ENCODE peak calls at places on chromosome 12, in eight cellular contexts. S, F, A, Q, B, H, C and T are unnamed samples.

GRCh38 chr12:54616933-54617535 is 17.7 kb downstream of the LACRT start:
- DNase-seq in S (no peak), F (no peak), A (no peak), Q (no peak), B (no peak), H (no peak), C (no peak), T (no peak)

GRCh38 chr12:1918081-1918874 is at the start of gene CACNA2D4:
- DNase-seq in S (no peak), F (no peak), A (no peak), Q (no peak), B (no peak), H (peak), C (no peak), T (no peak)

GRCh38 chr12:30019386-30020140 is 235.8 kb upstream of the TMTC1 start:
- DNase-seq in S (no peak), F (no peak), A (no peak), Q (no peak), B (no peak), H (no peak), C (no peak), T (no peak)

GRCh38 chr12:100688451-100688864 is 106.1 kb upstream of the ANO4 start:
- DNase-seq in S (no peak), F (no peak), A (no peak), Q (no peak), B (peak), H (no peak), C (no peak), T (no peak)

GRCh38 chr12:58174316-58174715 is 232.9 kb downstream of the ATP23 start:
- DNase-seq in S (no peak), F (no peak), A (peak), Q (no peak), B (no peak), H (no peak), C (no peak), T (no peak)

GRCh38 chr12:1760566-1761382 is 59.6 kb upstream of the LRTM2 start:
- DNase-seq in S (no peak), F (no peak), A (peak), Q (no peak), B (peak), H (no peak), C (no peak), T (no peak)

GRCh38 chr12:67701121-67701520 is 52.6 kb downstream of the DYRK2 start:
- DNase-seq in S (no peak), F (no peak), A (no peak), Q (no peak), B (peak), H (no peak), C (no peak), T (no peak)

GRCh38 chr12:55718020-55718419 is 2.2 kb upstream of the RDH5 start:
- DNase-seq in S (no peak), F (no peak), A (peak), Q (no peak), B (no peak), H (peak), C (no peak), T (no peak)

GRCh38 chr12:54840293-54840692 is 14.0 kb upstream of the MUCL1 start:
- DNase-seq in S (no peak), F (no peak), A (no peak), Q (no peak), B (no peak), H (no peak), C (no peak), T (no peak)

GRCh38 chr12:3962661-3963483 is 89.7 kb upstream of the PARP11 start:
- DNase-seq in S (no peak), F (no peak), A (peak), Q (peak), B (no peak), H (no peak), C (no peak), T (no peak)

GRCh38 chr12:78835493-78835892 is 29.1 kb upstream of the SYT1 start:
- DNase-seq in S (no peak), F (no peak), A (no peak), Q (no peak), B (no peak), H (no peak), C (no peak), T (no peak)

GRCh38 chr12:65952737-65953209 is 128.5 kb downstream of the HMGA2 start:
- DNase-seq in S (peak), F (no peak), A (no peak), Q (no peak), B (peak), H (no peak), C (no peak), T (no peak)

GRCh38 chr12:79688376-79689040 is 2.3 kb downstream of the PAWR start:
- DNase-seq in S (no peak), F (no peak), A (no peak), Q (no peak), B (peak), H (no peak), C (no peak), T (no peak)

GRCh38 chr12:26878661-26879119 is 45.7 kb upstream of the ITPR2 start:
- DNase-seq in S (peak), F (peak), A (peak), Q (no peak), B (no peak), H (peak), C (peak), T (peak)

GRCh38 chr12:26523708-26524150 is 309.3 kb downstream of the ITPR2 start:
- DNase-seq in S (peak), F (peak), A (peak), Q (no peak), B (peak), H (peak), C (peak), T (peak)

GRCh38 chr12:22409071-22409951 is 74.8 kb upstream of the ST8SIA1 start:
- DNase-seq in S (no peak), F (no peak), A (no peak), Q (peak), B (no peak), H (no peak), C (no peak), T (no peak)

GRCh38 chr12:49902399-49903350 is 1.0 kb downstream of the FAIM2 start:
- DNase-seq in S (no peak), F (peak), A (no peak), Q (no peak), B (no peak), H (peak), C (no peak), T (no peak)

GRCh38 chr12:13088503-13088902 is 15.0 kb downstream of the GSG1 start:
- DNase-seq in S (no peak), F (no peak), A (no peak), Q (no peak), B (no peak), H (no peak), C (no peak), T (no peak)

GRCh38 chr12:5452569-5452968 is 20.7 kb downstream of the NTF3 start:
- DNase-seq in S (no peak), F (no peak), A (no peak), Q (no peak), B (no peak), H (no peak), C (no peak), T (no peak)

DNA sequence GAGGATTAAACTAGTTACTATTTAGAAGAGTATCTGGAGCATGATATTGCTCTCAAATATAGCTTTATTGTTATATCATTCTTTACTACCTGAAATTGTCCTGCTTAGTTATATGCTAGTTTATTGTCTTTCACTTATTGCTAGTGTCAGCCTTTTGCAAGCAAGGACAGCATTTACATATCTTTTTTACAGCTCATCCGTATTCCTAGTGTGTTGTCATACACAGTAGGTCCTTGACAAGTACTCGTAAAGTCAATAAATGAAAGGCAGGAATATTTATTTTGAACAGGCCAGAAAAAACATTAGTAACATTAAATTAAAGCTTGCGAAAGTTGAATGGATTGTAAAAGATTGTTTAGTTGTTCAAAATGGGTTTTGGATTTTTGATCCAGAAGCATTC is 35.0 kb downstream of the CRADD start:
- DNase-seq in S (no peak), F (no peak), A (no peak), Q (no peak), B (no peak), H (no peak), C (no peak), T (no peak)
- H3K27ac ChIP-seq in S (peak), F (no peak), A (no peak), Q (no peak), B (no peak), H (no peak), C (peak), T (no peak)

GRCh38 chr12:116982721-116983502 is 72.2 kb downstream of the FBXW8 start:
- DNase-seq in S (no peak), F (no peak), A (peak), Q (no peak), B (no peak), H (no peak), C (no peak), T (no peak)
- H3K4me3 ChIP-seq in S (no peak), F (no peak), A (no peak), Q (no peak), B (no peak), H (peak), C (no peak), T (no peak)

GRCh38 chr12:124543591-124544310 is 23.7 kb downstream of the NCOR2 start:
- DNase-seq in S (no peak), F (no peak), A (no peak), Q (no peak), B (no peak), H (no peak), C (no peak), T (no peak)

GRCh38 chr12:124544311-124544970 is 23.0 kb downstream of the NCOR2 start:
- DNase-seq in S (no peak), F (no peak), A (no peak), Q (no peak), B (no peak), H (no peak), C (no peak), T (no peak)

GRCh38 chr12:124547626-124548025 is 19.8 kb downstream of the NCOR2 start:
- DNase-seq in S (no peak), F (no peak), A (no peak), Q (no peak), B (no peak), H (no peak), C (no peak), T (no peak)

GRCh38 chr12:124544983-124545382 is 22.4 kb downstream of the NCOR2 start:
- DNase-seq in S (no peak), F (no peak), A (no peak), Q (no peak), B (no peak), H (no peak), C (no peak), T (no peak)

GRCh38 chr12:124545508-124546418 is 21.6 kb downstream of the NCOR2 start:
- DNase-seq in S (peak), F (no peak), A (no peak), Q (no peak), B (no peak), H (peak), C (no peak), T (no peak)
- H3K27ac ChIP-seq in S (peak), F (peak), A (no peak), Q (no peak), B (no peak), H (no peak), C (no peak), T (no peak)

DNA sequence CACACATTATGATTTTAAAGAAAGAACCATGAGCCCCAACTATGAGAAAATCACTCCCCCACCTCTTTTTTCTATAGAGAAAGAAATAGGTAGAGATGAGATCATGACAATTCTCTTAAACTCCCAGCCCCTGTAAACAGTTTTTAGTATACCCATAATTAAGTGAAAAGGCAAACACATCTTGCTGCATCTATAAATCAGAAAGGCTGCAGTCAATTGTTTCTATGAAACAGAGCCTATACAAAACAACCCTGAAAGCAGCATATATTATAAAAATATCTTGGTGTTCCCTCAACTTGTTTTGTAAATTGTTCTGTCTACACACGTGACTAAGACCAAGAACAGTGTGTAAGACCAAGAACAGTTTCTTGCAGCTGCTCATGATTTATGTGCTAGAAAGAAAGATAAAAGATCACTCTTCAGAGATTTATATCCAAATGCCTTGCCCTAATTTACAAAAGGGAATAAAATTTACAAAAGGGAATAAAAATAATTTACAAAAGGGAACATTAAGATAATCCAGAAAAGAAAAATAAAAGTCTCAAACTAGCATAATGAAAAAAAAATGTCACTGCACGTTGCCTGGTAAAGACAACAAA is 4.8 kb downstream of the KITLG start:
- DNase-seq in S (no peak), F (no peak), A (no peak), Q (no peak), B (no peak), H (no peak), C (no peak), T (no peak)
- H3K4me3 ChIP-seq in S (no peak), F (no peak), A (no peak), Q (no peak), B (no peak), H (no peak), C (peak), T (no peak)

GRCh38 chr12:48266826-48267225 is 63.7 kb upstream of the OR10AD1 start:
- DNase-seq in S (no peak), F (no peak), A (no peak), Q (no peak), B (no peak), H (no peak), C (no peak), T (no peak)
- H3K27ac ChIP-seq in S (no peak), F (no peak), A (no peak), Q (no peak), B (no peak), H (no peak), C (no peak), T (no peak)

GRCh38 chr12:53454710-53455109 is 2.8 kb downstream of the PCBP2 start:
- DNase-seq in S (no peak), F (no peak), A (no peak), Q (no peak), B (no peak), H (no peak), C (no peak), T (no peak)

GRCh38 chr12:53453953-53454640 is 2.2 kb downstream of the PCBP2 start:
- DNase-seq in S (no peak), F (no peak), A (no peak), Q (no peak), B (no peak), H (no peak), C (no peak), T (no peak)

GRCh38 chr12:53459097-53459496 is 7.2 kb downstream of the PCBP2 start:
- DNase-seq in S (no peak), F (no peak), A (no peak), Q (no peak), B (no peak), H (no peak), C (no peak), T (no peak)

GRCh38 chr12:53461059-53461458 is 9.2 kb downstream of the PCBP2 start:
- DNase-seq in S (no peak), F (no peak), A (no peak), Q (no peak), B (no peak), H (no peak), C (peak), T (peak)

DNA sequence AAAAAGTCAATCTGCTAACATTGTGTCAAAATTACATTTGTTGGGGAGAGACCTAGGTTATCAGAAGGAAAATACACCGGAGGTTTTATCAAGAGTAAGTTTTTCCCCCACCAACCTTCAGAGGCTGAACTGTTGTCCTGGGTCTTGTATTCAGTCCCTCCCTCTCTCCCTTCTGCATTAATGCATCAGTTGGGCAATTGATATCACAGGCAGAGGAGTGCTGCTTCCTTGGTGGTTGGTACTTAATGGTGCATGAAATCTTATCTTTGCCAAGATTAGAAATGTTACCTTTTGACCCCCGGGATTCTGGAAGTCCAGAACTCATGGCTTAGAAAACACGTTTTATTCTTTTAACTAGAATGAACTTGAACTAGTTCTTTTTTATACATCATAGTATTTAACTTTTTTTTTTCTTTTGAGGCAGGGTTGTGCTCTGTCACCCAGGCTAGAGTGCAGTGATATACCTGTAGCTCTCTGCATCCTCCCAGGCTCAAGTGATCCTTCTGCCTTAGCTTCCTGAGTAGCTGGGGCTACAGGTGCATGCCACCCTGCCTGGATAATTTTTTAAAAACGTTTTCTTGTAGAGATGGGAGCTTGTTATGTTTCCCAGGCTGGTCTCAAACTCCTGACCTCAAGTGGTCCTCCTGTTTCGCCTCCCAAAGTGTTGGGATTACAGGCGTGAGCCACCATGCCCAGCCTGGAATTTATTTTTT is 4.9 kb downstream of the PCBP2 start:
- DNase-seq in S (no peak), F (no peak), A (no peak), Q (no peak), B (no peak), H (no peak), C (no peak), T (no peak)
- H3K4me3 ChIP-seq in S (no peak), F (no peak), A (no peak), Q (no peak), B (no peak), H (no peak), C (no peak), T (no peak)

GRCh38 chr12:124451637-124452243 is 115.7 kb downstream of the NCOR2 start:
- DNase-seq in S (no peak), F (no peak), A (no peak), Q (no peak), B (no peak), H (no peak), C (no peak), T (no peak)

GRCh38 chr12:124450376-124450750 is 117.0 kb downstream of the NCOR2 start:
- DNase-seq in S (no peak), F (no peak), A (no peak), Q (no peak), B (no peak), H (peak), C (no peak), T (no peak)

GRCh38 chr12:124449623-124450375 is 117.6 kb downstream of the NCOR2 start:
- DNase-seq in S (no peak), F (no peak), A (no peak), Q (no peak), B (no peak), H (peak), C (no peak), T (no peak)

GRCh38 chr12:124452576-124453391 is 114.6 kb downstream of the NCOR2 start:
- DNase-seq in S (no peak), F (no peak), A (no peak), Q (no peak), B (no peak), H (peak), C (no peak), T (no peak)

GRCh38 chr12:124451016-124451415 is 116.4 kb downstream of the NCOR2 start:
- DNase-seq in S (no peak), F (no peak), A (no peak), Q (no peak), B (no peak), H (peak), C (no peak), T (no peak)
- H3K27ac ChIP-seq in S (no peak), F (no peak), A (no peak), Q (no peak), B (no peak), H (no peak), C (no peak), T (no peak)

DNA sequence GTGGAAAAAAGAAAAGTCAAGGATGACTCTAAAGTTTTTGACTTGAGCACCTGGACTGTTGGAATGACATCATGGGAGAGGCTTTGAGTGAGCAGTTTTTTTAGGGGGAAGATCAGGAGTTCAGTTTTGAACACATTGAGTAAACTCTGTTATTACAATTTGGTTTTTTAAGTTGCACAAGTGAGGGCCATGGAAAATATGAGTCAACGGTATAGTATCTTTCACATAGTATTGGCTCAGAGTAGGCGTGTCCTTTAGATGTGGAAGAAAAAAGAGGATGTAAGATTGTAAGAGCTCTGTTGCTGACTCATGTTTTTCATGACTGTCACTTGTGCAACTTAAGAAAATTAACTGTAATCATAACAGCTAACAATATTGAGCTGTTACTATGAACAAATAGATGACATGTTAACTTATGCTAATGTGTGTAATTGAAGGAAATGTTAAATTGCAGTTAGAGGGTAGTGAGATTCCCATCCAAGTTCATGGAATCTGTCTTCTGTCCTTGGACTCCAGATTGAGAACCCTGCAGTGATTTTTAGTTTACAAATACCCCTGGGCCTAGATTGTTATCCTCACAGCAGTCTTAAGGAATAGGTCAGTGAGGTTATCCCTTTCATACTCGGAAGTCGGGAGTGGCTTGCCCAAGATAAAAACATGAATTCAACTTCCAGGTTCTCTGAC is 48.1 kb upstream of the ATP2B1 start:
- DNase-seq in S (no peak), F (no peak), A (peak), Q (no peak), B (peak), H (no peak), C (no peak), T (peak)
- H3K4me3 ChIP-seq in S (no peak), F (no peak), A (no peak), Q (no peak), B (no peak), H (no peak), C (no peak), T (no peak)